ENCODE peak calls at places on chromosomes 12 and 14, in five cellular contexts. One of them, this sample, is unnamed.

GRCh38 chr12:28961948-28962384 is 187.1 kb upstream of the FAR2 start:
- DNase-seq in EL: no peak
- DNase-seq in activated naive CD8-positive, alpha-beta T cell treated with anti-CD3 and anti-CD28 coated beads, Interleukin-2, amount 50 U/mL, for 16 hours: no peak
- DNase-seq in ACHN: no peak
- DNase-seq in naive thymus-derived CD8-positive, alpha-beta T cell: no peak
- DNase-seq in this sample: no peak

GRCh38 chr14:102683399-102684275 is 91.2 kb downstream of the RCOR1 start:
- DNase-seq in EL: no peak
- DNase-seq in activated naive CD8-positive, alpha-beta T cell treated with anti-CD3 and anti-CD28 coated beads, Interleukin-2, amount 50 U/mL, for 16 hours: no peak
- DNase-seq in ACHN: no peak
- DNase-seq in naive thymus-derived CD8-positive, alpha-beta T cell: no peak
- DNase-seq in this sample: no peak

GRCh38 chr14:95507174-95507573 is 9.3 kb downstream of the SYNE3 start:
- DNase-seq in EL: peak
- DNase-seq in activated naive CD8-positive, alpha-beta T cell treated with anti-CD3 and anti-CD28 coated beads, Interleukin-2, amount 50 U/mL, for 16 hours: no peak
- DNase-seq in ACHN: peak
- DNase-seq in naive thymus-derived CD8-positive, alpha-beta T cell: no peak
- DNase-seq in this sample: peak

GRCh38 chr12:49086116-49086515 is 8.5 kb downstream of the DHH start:
- DNase-seq in EL: no peak
- DNase-seq in activated naive CD8-positive, alpha-beta T cell treated with anti-CD3 and anti-CD28 coated beads, Interleukin-2, amount 50 U/mL, for 16 hours: no peak
- DNase-seq in ACHN: no peak
- DNase-seq in naive thymus-derived CD8-positive, alpha-beta T cell: no peak
- DNase-seq in this sample: no peak

GRCh38 chr14:99621948-99622347 is 17.9 kb upstream of the CCDC85C start:
- DNase-seq in EL: no peak
- DNase-seq in activated naive CD8-positive, alpha-beta T cell treated with anti-CD3 and anti-CD28 coated beads, Interleukin-2, amount 50 U/mL, for 16 hours: no peak
- DNase-seq in ACHN: no peak
- DNase-seq in naive thymus-derived CD8-positive, alpha-beta T cell: no peak
- DNase-seq in this sample: no peak

GRCh38 chr14:33061667-33062325 is 123.1 kb downstream of the NPAS3 start:
- DNase-seq in EL: no peak
- DNase-seq in activated naive CD8-positive, alpha-beta T cell treated with anti-CD3 and anti-CD28 coated beads, Interleukin-2, amount 50 U/mL, for 16 hours: no peak
- DNase-seq in ACHN: no peak
- DNase-seq in naive thymus-derived CD8-positive, alpha-beta T cell: no peak
- DNase-seq in this sample: no peak

GRCh38 chr12:49524660-49525324 is 14.0 kb upstream of the KCNH3 start:
- DNase-seq in EL: no peak
- DNase-seq in activated naive CD8-positive, alpha-beta T cell treated with anti-CD3 and anti-CD28 coated beads, Interleukin-2, amount 50 U/mL, for 16 hours: no peak
- DNase-seq in ACHN: no peak
- DNase-seq in naive thymus-derived CD8-positive, alpha-beta T cell: no peak
- DNase-seq in this sample: no peak

GRCh38 chr12:54024581-54024980 is 3.7 kb upstream of the HOXC6 start:
- DNase-seq in EL: no peak
- DNase-seq in activated naive CD8-positive, alpha-beta T cell treated with anti-CD3 and anti-CD28 coated beads, Interleukin-2, amount 50 U/mL, for 16 hours: no peak
- DNase-seq in ACHN: no peak
- DNase-seq in naive thymus-derived CD8-positive, alpha-beta T cell: no peak
- DNase-seq in this sample: no peak

GRCh38 chr12:84362552-84362897 is 550.1 kb downstream of the SLC6A15 start:
- DNase-seq in EL: no peak
- DNase-seq in activated naive CD8-positive, alpha-beta T cell treated with anti-CD3 and anti-CD28 coated beads, Interleukin-2, amount 50 U/mL, for 16 hours: no peak
- DNase-seq in ACHN: no peak
- DNase-seq in naive thymus-derived CD8-positive, alpha-beta T cell: no peak
- DNase-seq in this sample: no peak

GRCh38 chr12:1533205-1533601 is 61.2 kb downstream of the FBXL14 start:
- DNase-seq in EL: peak
- DNase-seq in activated naive CD8-positive, alpha-beta T cell treated with anti-CD3 and anti-CD28 coated beads, Interleukin-2, amount 50 U/mL, for 16 hours: no peak
- DNase-seq in ACHN: peak
- DNase-seq in naive thymus-derived CD8-positive, alpha-beta T cell: peak
- DNase-seq in this sample: no peak

GRCh38 chr14:26845106-26845818 is 247.4 kb upstream of the NOVA1 start:
- DNase-seq in EL: no peak
- DNase-seq in activated naive CD8-positive, alpha-beta T cell treated with anti-CD3 and anti-CD28 coated beads, Interleukin-2, amount 50 U/mL, for 16 hours: no peak
- DNase-seq in ACHN: no peak
- DNase-seq in naive thymus-derived CD8-positive, alpha-beta T cell: no peak
- DNase-seq in this sample: no peak

GRCh38 chr14:80624581-80624980 is 317.0 kb downstream of the CEP128 start:
- DNase-seq in EL: peak
- DNase-seq in activated naive CD8-positive, alpha-beta T cell treated with anti-CD3 and anti-CD28 coated beads, Interleukin-2, amount 50 U/mL, for 16 hours: no peak
- DNase-seq in ACHN: no peak
- DNase-seq in naive thymus-derived CD8-positive, alpha-beta T cell: no peak
- DNase-seq in this sample: no peak

GRCh38 chr14:32428149-32428548 is 99.1 kb downstream of the AKAP6 start:
- DNase-seq in EL: no peak
- DNase-seq in activated naive CD8-positive, alpha-beta T cell treated with anti-CD3 and anti-CD28 coated beads, Interleukin-2, amount 50 U/mL, for 16 hours: no peak
- DNase-seq in ACHN: no peak
- DNase-seq in naive thymus-derived CD8-positive, alpha-beta T cell: no peak
- DNase-seq in this sample: no peak

GRCh38 chr14:53043107-53043704 is 92.4 kb upstream of the FERMT2 start:
- DNase-seq in EL: no peak
- DNase-seq in activated naive CD8-positive, alpha-beta T cell treated with anti-CD3 and anti-CD28 coated beads, Interleukin-2, amount 50 U/mL, for 16 hours: no peak
- DNase-seq in ACHN: no peak
- DNase-seq in naive thymus-derived CD8-positive, alpha-beta T cell: no peak
- DNase-seq in this sample: no peak

GRCh38 chr12:59041241-59042121 is 121.2 kb upstream of the LRIG3 start:
- DNase-seq in EL: peak
- DNase-seq in activated naive CD8-positive, alpha-beta T cell treated with anti-CD3 and anti-CD28 coated beads, Interleukin-2, amount 50 U/mL, for 16 hours: no peak
- DNase-seq in ACHN: peak
- DNase-seq in naive thymus-derived CD8-positive, alpha-beta T cell: no peak
- DNase-seq in this sample: no peak

GRCh38 chr12:59742831-59743230 is 147.0 kb downstream of the SLC16A7 start:
- DNase-seq in EL: peak
- DNase-seq in activated naive CD8-positive, alpha-beta T cell treated with anti-CD3 and anti-CD28 coated beads, Interleukin-2, amount 50 U/mL, for 16 hours: no peak
- DNase-seq in ACHN: no peak
- DNase-seq in naive thymus-derived CD8-positive, alpha-beta T cell: no peak
- DNase-seq in this sample: no peak

GRCh38 chr14:100105357-100106169 is 40.3 kb downstream of the EVL start:
- DNase-seq in EL: no peak
- DNase-seq in activated naive CD8-positive, alpha-beta T cell treated with anti-CD3 and anti-CD28 coated beads, Interleukin-2, amount 50 U/mL, for 16 hours: no peak
- DNase-seq in ACHN: no peak
- DNase-seq in naive thymus-derived CD8-positive, alpha-beta T cell: peak
- DNase-seq in this sample: peak

GRCh38 chr12:12724421-12725085 is 7.4 kb downstream of the CDKN1B start:
- DNase-seq in EL: no peak
- DNase-seq in activated naive CD8-positive, alpha-beta T cell treated with anti-CD3 and anti-CD28 coated beads, Interleukin-2, amount 50 U/mL, for 16 hours: no peak
- DNase-seq in ACHN: peak
- DNase-seq in naive thymus-derived CD8-positive, alpha-beta T cell: no peak
- DNase-seq in this sample: no peak

GRCh38 chr12:113234483-113234882 is 13.2 kb downstream of the TPCN1 start:
- DNase-seq in EL: no peak
- DNase-seq in activated naive CD8-positive, alpha-beta T cell treated with anti-CD3 and anti-CD28 coated beads, Interleukin-2, amount 50 U/mL, for 16 hours: no peak
- DNase-seq in ACHN: no peak
- DNase-seq in naive thymus-derived CD8-positive, alpha-beta T cell: no peak
- DNase-seq in this sample: no peak

GRCh38 chr12:17283563-17283962 is 677.6 kb upstream of the LMO3 start:
- DNase-seq in EL: no peak
- DNase-seq in activated naive CD8-positive, alpha-beta T cell treated with anti-CD3 and anti-CD28 coated beads, Interleukin-2, amount 50 U/mL, for 16 hours: no peak
- DNase-seq in ACHN: no peak
- DNase-seq in naive thymus-derived CD8-positive, alpha-beta T cell: no peak
- DNase-seq in this sample: no peak

GRCh38 chr12:112664569-112664968 is 127.0 kb upstream of the RPH3A start:
- DNase-seq in EL: no peak
- DNase-seq in activated naive CD8-positive, alpha-beta T cell treated with anti-CD3 and anti-CD28 coated beads, Interleukin-2, amount 50 U/mL, for 16 hours: no peak
- DNase-seq in ACHN: peak
- DNase-seq in naive thymus-derived CD8-positive, alpha-beta T cell: no peak
- DNase-seq in this sample: no peak

GRCh38 chr12:56034586-56035332 is 7.0 kb upstream of the RPS26 start:
- DNase-seq in EL: no peak
- DNase-seq in activated naive CD8-positive, alpha-beta T cell treated with anti-CD3 and anti-CD28 coated beads, Interleukin-2, amount 50 U/mL, for 16 hours: no peak
- DNase-seq in ACHN: no peak
- DNase-seq in naive thymus-derived CD8-positive, alpha-beta T cell: peak
- DNase-seq in this sample: peak

GRCh38 chr12:123445388-123446344 is 9.2 kb upstream of the RILPL2 start:
- DNase-seq in EL: peak
- DNase-seq in activated naive CD8-positive, alpha-beta T cell treated with anti-CD3 and anti-CD28 coated beads, Interleukin-2, amount 50 U/mL, for 16 hours: no peak
- DNase-seq in ACHN: no peak
- DNase-seq in naive thymus-derived CD8-positive, alpha-beta T cell: no peak
- DNase-seq in this sample: no peak

GRCh38 chr14:80426686-80427085 is 215.4 kb upstream of the DIO2 start:
- DNase-seq in EL: peak
- DNase-seq in activated naive CD8-positive, alpha-beta T cell treated with anti-CD3 and anti-CD28 coated beads, Interleukin-2, amount 50 U/mL, for 16 hours: no peak
- DNase-seq in ACHN: no peak
- DNase-seq in naive thymus-derived CD8-positive, alpha-beta T cell: no peak
- DNase-seq in this sample: no peak

GRCh38 chr14:72523397-72524157 is 370.3 kb downstream of the DPF3 start:
- DNase-seq in EL: no peak
- DNase-seq in activated naive CD8-positive, alpha-beta T cell treated with anti-CD3 and anti-CD28 coated beads, Interleukin-2, amount 50 U/mL, for 16 hours: no peak
- DNase-seq in ACHN: no peak
- DNase-seq in naive thymus-derived CD8-positive, alpha-beta T cell: no peak
- DNase-seq in this sample: no peak

GRCh38 chr14:81269100-81269978 is 48.6 kb upstream of the GTF2A1 start:
- DNase-seq in EL: peak
- DNase-seq in activated naive CD8-positive, alpha-beta T cell treated with anti-CD3 and anti-CD28 coated beads, Interleukin-2, amount 50 U/mL, for 16 hours: no peak
- DNase-seq in ACHN: peak
- DNase-seq in naive thymus-derived CD8-positive, alpha-beta T cell: peak
- DNase-seq in this sample: no peak

GRCh38 chr14:104115691-104116543 is 22.5 kb upstream of the KIF26A start:
- DNase-seq in EL: no peak
- DNase-seq in activated naive CD8-positive, alpha-beta T cell treated with anti-CD3 and anti-CD28 coated beads, Interleukin-2, amount 50 U/mL, for 16 hours: no peak
- DNase-seq in ACHN: no peak
- DNase-seq in naive thymus-derived CD8-positive, alpha-beta T cell: no peak
- DNase-seq in this sample: peak

GRCh38 chr14:91144425-91145145 is 30.7 kb downstream of the DGLUCY start:
- DNase-seq in EL: peak
- DNase-seq in activated naive CD8-positive, alpha-beta T cell treated with anti-CD3 and anti-CD28 coated beads, Interleukin-2, amount 50 U/mL, for 16 hours: no peak
- DNase-seq in ACHN: no peak
- DNase-seq in naive thymus-derived CD8-positive, alpha-beta T cell: no peak
- DNase-seq in this sample: no peak

GRCh38 chr12:130280226-130280625 is 57.5 kb upstream of the PIWIL1 start:
- DNase-seq in EL: no peak
- DNase-seq in activated naive CD8-positive, alpha-beta T cell treated with anti-CD3 and anti-CD28 coated beads, Interleukin-2, amount 50 U/mL, for 16 hours: no peak
- DNase-seq in ACHN: no peak
- DNase-seq in naive thymus-derived CD8-positive, alpha-beta T cell: no peak
- DNase-seq in this sample: no peak